ENCODE peak calls at places on chromosomes 1 and 21, in nine cellular contexts. C, D, F, O, Y, R, G, Q and K are unnamed samples.

GRCh38 chr21:15514073-15514946 is 215.5 kb upstream of the USP25 start:
- DNase-seq in C (peak; percentile 27), D (no peak), F (no peak), O (no peak), Y (no peak), R (no peak), G (no peak), Q (no peak), K (no peak)

GRCh38 chr1:177847843-177848242 is 122.0 kb downstream of the SEC16B start:
- DNase-seq in C (no peak), D (peak; percentile 82), F (no peak), O (no peak), Y (no peak), R (peak; percentile 29), G (no peak), Q (peak; percentile 49), K (peak; percentile 94)

GRCh38 chr1:232704694-232705680 is 75.1 kb upstream of the SIPA1L2 start:
- DNase-seq in C (no peak), D (peak; percentile 76), F (no peak), O (no peak), Y (peak; percentile 74), R (no peak), G (peak; percentile 18), Q (peak; percentile 81), K (peak; percentile 96)

GRCh38 chr1:213982814-213983588 is 4.8 kb upstream of the PROX1 start:
- DNase-seq in C (no peak), D (no peak), F (peak; percentile 84), O (peak; percentile 64), Y (no peak), R (no peak), G (peak; percentile 29), Q (no peak), K (no peak)

GRCh38 chr1:20717452-20718342 is at the start of gene KIF17:
- DNase-seq in C (peak; percentile 41), D (peak; percentile 81), F (peak; percentile 86), O (peak; percentile 96), Y (peak; percentile 81), R (peak; percentile 91), G (peak; percentile 38), Q (peak; percentile 75), K (peak; percentile 58)

GRCh38 chr1:15620155-15620545 is 2.9 kb downstream of the DDI2 start:
- DNase-seq in C (no peak), D (peak; percentile 42), F (no peak), O (no peak), Y (no peak), R (peak; percentile 46), G (no peak), Q (peak; percentile 84), K (peak; percentile 89)

GRCh38 chr1:29518183-29518835 is 282.0 kb downstream of the PTPRU start:
- DNase-seq in C (peak; percentile 2), D (no peak), F (no peak), O (no peak), Y (no peak), R (no peak), G (no peak), Q (no peak), K (no peak)

GRCh38 chr21:16579538-16579937 is 849.8 kb downstream of the USP25 start:
- DNase-seq in C (no peak), D (peak; percentile 53), F (no peak), O (no peak), Y (no peak), R (no peak), G (no peak), Q (no peak), K (no peak)

GRCh38 chr21:17925900-17926299 is 106.7 kb upstream of the C21orf91 start:
- DNase-seq in C (no peak), D (no peak), F (peak; percentile 21), O (no peak), Y (peak; percentile 43), R (no peak), G (no peak), Q (peak; percentile 25), K (peak; percentile 33)

GRCh38 chr1:233020441-233020840 is 70.0 kb downstream of the NTPCR start:
- DNase-seq in C (no peak), D (no peak), F (peak; percentile 69), O (no peak), Y (no peak), R (no peak), G (no peak), Q (peak; percentile 60), K (no peak)

GRCh38 chr1:159879977-159880376 is 17.5 kb upstream of the VSIG8 start:
- DNase-seq in C (no peak), D (peak; percentile 63), F (no peak), O (no peak), Y (no peak), R (peak; percentile 43), G (no peak), Q (peak; percentile 71), K (peak; percentile 89)

GRCh38 chr1:81833722-81834121 is 33.0 kb downstream of the ADGRL2 start:
- DNase-seq in C (no peak), D (no peak), F (no peak), O (no peak), Y (no peak), R (no peak), G (no peak), Q (no peak), K (peak; percentile 13)

GRCh38 chr21:37821791-37822450 is 94.3 kb downstream of the KCNJ6 start:
- DNase-seq in C (no peak), D (no peak), F (no peak), O (no peak), Y (no peak), R (peak; percentile 50), G (no peak), Q (no peak), K (peak; percentile 33)

GRCh38 chr1:54353959-54354358 is 52.2 kb downstream of the SSBP3 start:
- DNase-seq in C (no peak), D (no peak), F (no peak), O (no peak), Y (no peak), R (no peak), G (no peak), Q (no peak), K (no peak)

GRCh38 chr1:152034654-152035405 is 2.0 kb downstream of the S100A11 start:
- DNase-seq in C (peak; percentile 35), D (peak; percentile 63), F (peak; percentile 54), O (peak; percentile 78), Y (no peak), R (peak; percentile 66), G (no peak), Q (peak; percentile 59), K (peak; percentile 79)

GRCh38 chr1:15799004-15799867 is 8.2 kb downstream of the UQCRHL start:
- DNase-seq in C (no peak), D (peak; percentile 98), F (no peak), O (peak; percentile 50), Y (peak; percentile 9), R (peak; percentile 98), G (peak; percentile 7), Q (peak; percentile 92), K (peak; percentile 96)

GRCh38 chr21:26210614-26211013 is 40.0 kb upstream of the APP start:
- DNase-seq in C (no peak), D (no peak), F (no peak), O (no peak), Y (no peak), R (no peak), G (no peak), Q (no peak), K (peak; percentile 43)

GRCh38 chr21:41832230-41833137 is 46.7 kb downstream of the PRDM15 start:
- DNase-seq in C (no peak), D (no peak), F (no peak), O (no peak), Y (no peak), R (no peak), G (no peak), Q (no peak), K (no peak)

GRCh38 chr1:170221031-170221430 is 75.3 kb downstream of the NTMT2 start:
- DNase-seq in C (no peak), D (no peak), F (peak; percentile 85), O (no peak), Y (no peak), R (no peak), G (no peak), Q (no peak), K (no peak)

GRCh38 chr1:18955442-18956188 is 861 bp downstream of the IFFO2 start:
- DNase-seq in C (peak; percentile 37), D (no peak), F (peak; percentile 67), O (peak; percentile 71), Y (peak; percentile 35), R (no peak), G (no peak), Q (peak; percentile 45), K (no peak)

GRCh38 chr1:107172450-107172849 is 31.6 kb downstream of the NTNG1 start:
- DNase-seq in C (no peak), D (no peak), F (no peak), O (no peak), Y (no peak), R (no peak), G (no peak), Q (no peak), K (no peak)

GRCh38 chr1:40535732-40536131 is 4.3 kb downstream of the ZNF684 start:
- DNase-seq in C (no peak), D (no peak), F (no peak), O (no peak), Y (no peak), R (no peak), G (no peak), Q (no peak), K (no peak)